ENCODE peak calls at places on chromosome 1, in seven cellular contexts. One of them, this sample, is unnamed.

GRCh38 chr1:234564035-234565029 is 45.6 kb downstream of the IRF2BP2 start:
- DNase-seq in CD4-positive, alpha-beta T cell: no peak
- DNase-seq in neuronal stem cell: no peak
- DNase-seq in stimulated activated naive CD8-positive, alpha-beta T cell treated with anti-CD3 and anti-CD28 coated beads, Interleukin-15, Interleukin-2, amounts not matched to agents 100 U/mL and 50 U/mL, for 24 hours: no peak
- DNase-seq in stimulated activated CD8-positive, alpha-beta memory T cell treated with anti-CD3 and anti-CD28 coated beads, Interleukin-15, amount 100 ng/mL, for 24 hours: no peak
- DNase-seq in HCT116: peak; percentile 90
- DNase-seq in iris pigment epithelial cell: peak; percentile 95
- DNase-seq in this sample: peak; percentile 97

GRCh38 chr1:173733912-173734311 is 19.1 kb downstream of the KLHL20 start:
- DNase-seq in stimulated activated CD8-positive, alpha-beta memory T cell treated with anti-CD3 and anti-CD28 coated beads, Interleukin-15, amount 100 ng/mL, for 24 hours: no peak
- DNase-seq in stimulated activated naive CD8-positive, alpha-beta T cell treated with anti-CD3 and anti-CD28 coated beads, Interleukin-15, Interleukin-2, amounts not matched to agents 100 U/mL and 50 U/mL, for 24 hours: no peak
- DNase-seq in neuronal stem cell: no peak
- DNase-seq in iris pigment epithelial cell: no peak
- DNase-seq in CD4-positive, alpha-beta T cell: no peak
- DNase-seq in HCT116: no peak
- DNase-seq in this sample: no peak

GRCh38 chr1:2998503-2999100 is 22.7 kb upstream of the ACTRT2 start:
- DNase-seq in stimulated activated naive CD8-positive, alpha-beta T cell treated with anti-CD3 and anti-CD28 coated beads, Interleukin-15, Interleukin-2, amounts not matched to agents 100 U/mL and 50 U/mL, for 24 hours: no peak
- DNase-seq in stimulated activated CD8-positive, alpha-beta memory T cell treated with anti-CD3 and anti-CD28 coated beads, Interleukin-15, amount 100 ng/mL, for 24 hours: no peak
- DNase-seq in neuronal stem cell: no peak
- DNase-seq in CD4-positive, alpha-beta T cell: no peak
- DNase-seq in iris pigment epithelial cell: no peak
- DNase-seq in HCT116: no peak
- DNase-seq in this sample: no peak

GRCh38 chr1:73576084-73576483 is 621.9 kb downstream of the LRRIQ3 start:
- DNase-seq in CD4-positive, alpha-beta T cell: no peak
- DNase-seq in stimulated activated CD8-positive, alpha-beta memory T cell treated with anti-CD3 and anti-CD28 coated beads, Interleukin-15, amount 100 ng/mL, for 24 hours: no peak
- DNase-seq in HCT116: no peak
- DNase-seq in neuronal stem cell: no peak
- DNase-seq in stimulated activated naive CD8-positive, alpha-beta T cell treated with anti-CD3 and anti-CD28 coated beads, Interleukin-15, Interleukin-2, amounts not matched to agents 100 U/mL and 50 U/mL, for 24 hours: no peak
- DNase-seq in iris pigment epithelial cell: no peak
- DNase-seq in this sample: no peak

GRCh38 chr1:234281826-234282489 is 91.3 kb upstream of the COA6 start:
- DNase-seq in iris pigment epithelial cell: no peak
- DNase-seq in stimulated activated CD8-positive, alpha-beta memory T cell treated with anti-CD3 and anti-CD28 coated beads, Interleukin-15, amount 100 ng/mL, for 24 hours: no peak
- DNase-seq in CD4-positive, alpha-beta T cell: no peak
- DNase-seq in neuronal stem cell: peak; percentile 14
- DNase-seq in stimulated activated naive CD8-positive, alpha-beta T cell treated with anti-CD3 and anti-CD28 coated beads, Interleukin-15, Interleukin-2, amounts not matched to agents 100 U/mL and 50 U/mL, for 24 hours: no peak
- DNase-seq in HCT116: no peak
- DNase-seq in this sample: no peak

GRCh38 chr1:210633636-210634035 is 304.9 kb downstream of the HHAT start:
- DNase-seq in neuronal stem cell: no peak
- DNase-seq in iris pigment epithelial cell: no peak
- DNase-seq in HCT116: no peak
- DNase-seq in stimulated activated CD8-positive, alpha-beta memory T cell treated with anti-CD3 and anti-CD28 coated beads, Interleukin-15, amount 100 ng/mL, for 24 hours: no peak
- DNase-seq in CD4-positive, alpha-beta T cell: no peak
- DNase-seq in stimulated activated naive CD8-positive, alpha-beta T cell treated with anti-CD3 and anti-CD28 coated beads, Interleukin-15, Interleukin-2, amounts not matched to agents 100 U/mL and 50 U/mL, for 24 hours: no peak
- DNase-seq in this sample: no peak

GRCh38 chr1:53326598-53327182 is 1.2 kb downstream of the LRP8 start:
- DNase-seq in stimulated activated CD8-positive, alpha-beta memory T cell treated with anti-CD3 and anti-CD28 coated beads, Interleukin-15, amount 100 ng/mL, for 24 hours: no peak
- DNase-seq in neuronal stem cell: peak; percentile 35
- DNase-seq in HCT116: no peak
- DNase-seq in stimulated activated naive CD8-positive, alpha-beta T cell treated with anti-CD3 and anti-CD28 coated beads, Interleukin-15, Interleukin-2, amounts not matched to agents 100 U/mL and 50 U/mL, for 24 hours: peak; percentile 73
- DNase-seq in CD4-positive, alpha-beta T cell: no peak
- DNase-seq in iris pigment epithelial cell: peak; percentile 32
- DNase-seq in this sample: no peak

GRCh38 chr1:42420911-42421585 is 34.8 kb downstream of the ZMYND12 start:
- DNase-seq in stimulated activated CD8-positive, alpha-beta memory T cell treated with anti-CD3 and anti-CD28 coated beads, Interleukin-15, amount 100 ng/mL, for 24 hours: no peak
- DNase-seq in neuronal stem cell: no peak
- DNase-seq in HCT116: no peak
- DNase-seq in iris pigment epithelial cell: peak; percentile 74
- DNase-seq in CD4-positive, alpha-beta T cell: no peak
- DNase-seq in stimulated activated naive CD8-positive, alpha-beta T cell treated with anti-CD3 and anti-CD28 coated beads, Interleukin-15, Interleukin-2, amounts not matched to agents 100 U/mL and 50 U/mL, for 24 hours: no peak
- DNase-seq in this sample: no peak

GRCh38 chr1:44924835-44925464 is 61.4 kb downstream of the EIF2B3 start:
- DNase-seq in HCT116: peak; percentile 18
- DNase-seq in neuronal stem cell: no peak
- DNase-seq in iris pigment epithelial cell: peak; percentile 90
- DNase-seq in CD4-positive, alpha-beta T cell: no peak
- DNase-seq in stimulated activated CD8-positive, alpha-beta memory T cell treated with anti-CD3 and anti-CD28 coated beads, Interleukin-15, amount 100 ng/mL, for 24 hours: no peak
- DNase-seq in stimulated activated naive CD8-positive, alpha-beta T cell treated with anti-CD3 and anti-CD28 coated beads, Interleukin-15, Interleukin-2, amounts not matched to agents 100 U/mL and 50 U/mL, for 24 hours: no peak
- DNase-seq in this sample: no peak

GRCh38 chr1:232627645-232628334 is 2.1 kb downstream of the SIPA1L2 start:
- DNase-seq in iris pigment epithelial cell: no peak
- DNase-seq in CD4-positive, alpha-beta T cell: no peak
- DNase-seq in HCT116: no peak
- DNase-seq in stimulated activated naive CD8-positive, alpha-beta T cell treated with anti-CD3 and anti-CD28 coated beads, Interleukin-15, Interleukin-2, amounts not matched to agents 100 U/mL and 50 U/mL, for 24 hours: no peak
- DNase-seq in stimulated activated CD8-positive, alpha-beta memory T cell treated with anti-CD3 and anti-CD28 coated beads, Interleukin-15, amount 100 ng/mL, for 24 hours: no peak
- DNase-seq in neuronal stem cell: no peak
- DNase-seq in this sample: no peak

GRCh38 chr1:40625476-40626382 is 39.8 kb downstream of the RIMS3 start:
- DNase-seq in stimulated activated naive CD8-positive, alpha-beta T cell treated with anti-CD3 and anti-CD28 coated beads, Interleukin-15, Interleukin-2, amounts not matched to agents 100 U/mL and 50 U/mL, for 24 hours: no peak
- DNase-seq in stimulated activated CD8-positive, alpha-beta memory T cell treated with anti-CD3 and anti-CD28 coated beads, Interleukin-15, amount 100 ng/mL, for 24 hours: no peak
- DNase-seq in neuronal stem cell: no peak
- DNase-seq in iris pigment epithelial cell: peak; percentile 36
- DNase-seq in CD4-positive, alpha-beta T cell: no peak
- DNase-seq in HCT116: no peak
- DNase-seq in this sample: no peak

GRCh38 chr1:234858722-234859121 is 248.7 kb upstream of the IRF2BP2 start:
- DNase-seq in CD4-positive, alpha-beta T cell: no peak
- DNase-seq in stimulated activated CD8-positive, alpha-beta memory T cell treated with anti-CD3 and anti-CD28 coated beads, Interleukin-15, amount 100 ng/mL, for 24 hours: no peak
- DNase-seq in stimulated activated naive CD8-positive, alpha-beta T cell treated with anti-CD3 and anti-CD28 coated beads, Interleukin-15, Interleukin-2, amounts not matched to agents 100 U/mL and 50 U/mL, for 24 hours: no peak
- DNase-seq in neuronal stem cell: no peak
- DNase-seq in HCT116: no peak
- DNase-seq in iris pigment epithelial cell: no peak
- DNase-seq in this sample: no peak

GRCh38 chr1:62926681-62927252 is 142.8 kb downstream of the ATG4C start:
- DNase-seq in HCT116: no peak
- DNase-seq in stimulated activated naive CD8-positive, alpha-beta T cell treated with anti-CD3 and anti-CD28 coated beads, Interleukin-15, Interleukin-2, amounts not matched to agents 100 U/mL and 50 U/mL, for 24 hours: no peak
- DNase-seq in iris pigment epithelial cell: no peak
- DNase-seq in neuronal stem cell: no peak
- DNase-seq in stimulated activated CD8-positive, alpha-beta memory T cell treated with anti-CD3 and anti-CD28 coated beads, Interleukin-15, amount 100 ng/mL, for 24 hours: no peak
- DNase-seq in CD4-positive, alpha-beta T cell: no peak
- DNase-seq in this sample: no peak

GRCh38 chr1:25011966-25012625 is 82.0 kb upstream of the RUNX3 start:
- DNase-seq in iris pigment epithelial cell: no peak
- DNase-seq in CD4-positive, alpha-beta T cell: no peak
- DNase-seq in neuronal stem cell: no peak
- DNase-seq in HCT116: no peak
- DNase-seq in stimulated activated CD8-positive, alpha-beta memory T cell treated with anti-CD3 and anti-CD28 coated beads, Interleukin-15, amount 100 ng/mL, for 24 hours: no peak
- DNase-seq in stimulated activated naive CD8-positive, alpha-beta T cell treated with anti-CD3 and anti-CD28 coated beads, Interleukin-15, Interleukin-2, amounts not matched to agents 100 U/mL and 50 U/mL, for 24 hours: no peak
- DNase-seq in this sample: no peak

GRCh38 chr1:16114527-16115467 is 41.1 kb downstream of the EPHA2 start:
- DNase-seq in HCT116: no peak
- DNase-seq in stimulated activated naive CD8-positive, alpha-beta T cell treated with anti-CD3 and anti-CD28 coated beads, Interleukin-15, Interleukin-2, amounts not matched to agents 100 U/mL and 50 U/mL, for 24 hours: no peak
- DNase-seq in CD4-positive, alpha-beta T cell: no peak
- DNase-seq in stimulated activated CD8-positive, alpha-beta memory T cell treated with anti-CD3 and anti-CD28 coated beads, Interleukin-15, amount 100 ng/mL, for 24 hours: no peak
- DNase-seq in iris pigment epithelial cell: no peak
- DNase-seq in neuronal stem cell: no peak
- DNase-seq in this sample: no peak

GRCh38 chr1:62321438-62321837 is 2.2 kb upstream of the KANK4 start:
- DNase-seq in HCT116: peak; percentile 39
- DNase-seq in iris pigment epithelial cell: peak; percentile 82
- DNase-seq in stimulated activated naive CD8-positive, alpha-beta T cell treated with anti-CD3 and anti-CD28 coated beads, Interleukin-15, Interleukin-2, amounts not matched to agents 100 U/mL and 50 U/mL, for 24 hours: no peak
- DNase-seq in neuronal stem cell: no peak
- DNase-seq in stimulated activated CD8-positive, alpha-beta memory T cell treated with anti-CD3 and anti-CD28 coated beads, Interleukin-15, amount 100 ng/mL, for 24 hours: no peak
- DNase-seq in CD4-positive, alpha-beta T cell: no peak
- DNase-seq in this sample: peak; percentile 82

GRCh38 chr1:12113433-12114339 is 50.6 kb downstream of the TNFRSF8 start:
- DNase-seq in stimulated activated naive CD8-positive, alpha-beta T cell treated with anti-CD3 and anti-CD28 coated beads, Interleukin-15, Interleukin-2, amounts not matched to agents 100 U/mL and 50 U/mL, for 24 hours: no peak
- DNase-seq in stimulated activated CD8-positive, alpha-beta memory T cell treated with anti-CD3 and anti-CD28 coated beads, Interleukin-15, amount 100 ng/mL, for 24 hours: no peak
- DNase-seq in CD4-positive, alpha-beta T cell: no peak
- DNase-seq in iris pigment epithelial cell: peak; percentile 77
- DNase-seq in neuronal stem cell: no peak
- DNase-seq in HCT116: no peak
- DNase-seq in this sample: no peak

GRCh38 chr1:145849356-145850165 is 4.1 kb downstream of the NUDT17 start:
- DNase-seq in stimulated activated CD8-positive, alpha-beta memory T cell treated with anti-CD3 and anti-CD28 coated beads, Interleukin-15, amount 100 ng/mL, for 24 hours: no peak
- DNase-seq in stimulated activated naive CD8-positive, alpha-beta T cell treated with anti-CD3 and anti-CD28 coated beads, Interleukin-15, Interleukin-2, amounts not matched to agents 100 U/mL and 50 U/mL, for 24 hours: no peak
- DNase-seq in CD4-positive, alpha-beta T cell: no peak
- DNase-seq in iris pigment epithelial cell: peak; percentile 90
- DNase-seq in neuronal stem cell: no peak
- DNase-seq in HCT116: no peak
- DNase-seq in this sample: no peak